ENCODE peak calls at places on chromosomes 5 and 9, in five cellular contexts. One of them, this sample, is unnamed. For H3K4me1, the result is how much of the 10 kb centered on the place peaks cover.

GRCh38 chr9:121783523-121784507 is 132.4 kb downstream of the DAB2IP start:
- DNase-seq in pancreas: no peak
- DNase-seq in CD8-positive, alpha-beta memory T cell: no peak
- DNase-seq in OCI-LY7: peak
- DNase-seq in heart right ventricle: no peak
- DNase-seq in this sample: no peak

GRCh38 chr9:77433675-77434445 is 214.3 kb downstream of the GNA14 start:
- DNase-seq in CD8-positive, alpha-beta memory T cell: no peak
- DNase-seq in OCI-LY7: peak
- DNase-seq in heart right ventricle: peak
- DNase-seq in pancreas: peak
- DNase-seq in this sample: peak

GRCh38 chr5:152113401-152113800 is 188.8 kb upstream of the GLRA1 start:
- DNase-seq in pancreas: no peak
- DNase-seq in CD8-positive, alpha-beta memory T cell: peak
- DNase-seq in heart right ventricle: no peak
- DNase-seq in OCI-LY7: no peak
- DNase-seq in this sample: no peak

GRCh38 chr9:22463205-22463604 is 16.6 kb downstream of the DMRTA1 start:
- DNase-seq in pancreas: no peak
- DNase-seq in heart right ventricle: no peak
- DNase-seq in OCI-LY7: no peak
- DNase-seq in CD8-positive, alpha-beta memory T cell: no peak
- DNase-seq in this sample: no peak

GRCh38 chr5:35138232-35138631 is 90.5 kb upstream of the AGXT2 start:
- DNase-seq in heart right ventricle: no peak
- DNase-seq in pancreas: no peak
- DNase-seq in OCI-LY7: no peak
- DNase-seq in CD8-positive, alpha-beta memory T cell: no peak
- DNase-seq in this sample: no peak

GRCh38 chr5:67858470-67859096 is 357.0 kb upstream of the PIK3R1 start:
- DNase-seq in heart right ventricle: no peak
- DNase-seq in CD8-positive, alpha-beta memory T cell: no peak
- DNase-seq in pancreas: no peak
- DNase-seq in OCI-LY7: no peak
- DNase-seq in this sample: no peak

GRCh38 chr5:178119915-178120660 is 6.8 kb downstream of the N4BP3 start:
- DNase-seq in heart right ventricle: no peak
- DNase-seq in CD8-positive, alpha-beta memory T cell: no peak
- DNase-seq in pancreas: no peak
- DNase-seq in OCI-LY7: peak
- DNase-seq in this sample: no peak

GRCh38 chr5:56432326-56432725 is 199.2 kb upstream of the ANKRD55 start:
- DNase-seq in heart right ventricle: no peak
- DNase-seq in OCI-LY7: no peak
- DNase-seq in pancreas: no peak
- DNase-seq in CD8-positive, alpha-beta memory T cell: no peak
- DNase-seq in this sample: no peak

GRCh38 chr9:35680331-35681105 is 6.8 kb downstream of the CA9 start:
- DNase-seq in heart right ventricle: no peak
- DNase-seq in pancreas: no peak
- DNase-seq in CD8-positive, alpha-beta memory T cell: no peak
- DNase-seq in OCI-LY7: peak
- DNase-seq in this sample: no peak

GRCh38 chr5:15966651-15967050 is 212.9 kb downstream of the MARCHF11 start:
- DNase-seq in CD8-positive, alpha-beta memory T cell: no peak
- DNase-seq in pancreas: no peak
- DNase-seq in heart right ventricle: no peak
- DNase-seq in OCI-LY7: no peak
- DNase-seq in this sample: no peak

GRCh38 chr9:86548220-86548619 is 194.0 kb upstream of the TUT7 start:
- DNase-seq in OCI-LY7: no peak
- DNase-seq in heart right ventricle: no peak
- DNase-seq in pancreas: no peak
- DNase-seq in CD8-positive, alpha-beta memory T cell: no peak
- DNase-seq in this sample: no peak

GRCh38 chr5:172123269-172123692 is 64.7 kb downstream of the STK10 start:
- DNase-seq in CD8-positive, alpha-beta memory T cell: no peak
- DNase-seq in heart right ventricle: peak
- DNase-seq in pancreas: no peak
- DNase-seq in OCI-LY7: no peak
- DNase-seq in this sample: peak

GRCh38 chr9:98897745-98898144 is 46.0 kb upstream of the COL15A1 start:
- DNase-seq in heart right ventricle: no peak
- DNase-seq in OCI-LY7: no peak
- DNase-seq in pancreas: no peak
- DNase-seq in CD8-positive, alpha-beta memory T cell: no peak
- DNase-seq in this sample: no peak

GRCh38 chr9:20604561-20604960 is 17.7 kb downstream of the MLLT3 start:
- DNase-seq in OCI-LY7: no peak
- DNase-seq in CD8-positive, alpha-beta memory T cell: no peak
- DNase-seq in heart right ventricle: no peak
- DNase-seq in pancreas: no peak
- DNase-seq in this sample: no peak

GRCh38 chr9:19629506-19629905 is 159.3 kb downstream of the SLC24A2 start:
- DNase-seq in pancreas: no peak
- DNase-seq in heart right ventricle: no peak
- DNase-seq in OCI-LY7: no peak
- DNase-seq in CD8-positive, alpha-beta memory T cell: no peak
- DNase-seq in this sample: no peak

GRCh38 chr5:166724284-166724683 is 1567.2 kb upstream of the WWC1 start:
- DNase-seq in CD8-positive, alpha-beta memory T cell: no peak
- DNase-seq in OCI-LY7: no peak
- DNase-seq in heart right ventricle: no peak
- DNase-seq in pancreas: no peak
- DNase-seq in this sample: no peak

GRCh38 chr9:136693490-136694162 is 6.4 kb upstream of the AGPAT2 start:
- DNase-seq in CD8-positive, alpha-beta memory T cell: no peak
- DNase-seq in heart right ventricle: no peak
- DNase-seq in pancreas: peak
- DNase-seq in OCI-LY7: no peak
- DNase-seq in this sample: peak

GRCh38 chr9:4842734-4843133 is 50.0 kb downstream of the RCL1 start:
- DNase-seq in OCI-LY7: no peak
- DNase-seq in heart right ventricle: no peak
- DNase-seq in CD8-positive, alpha-beta memory T cell: no peak
- DNase-seq in pancreas: no peak
- DNase-seq in this sample: no peak

GRCh38 chr5:130528474-130528873 is 624.2 kb downstream of the CHSY3 start:
- DNase-seq in pancreas: no peak
- DNase-seq in heart right ventricle: no peak
- DNase-seq in CD8-positive, alpha-beta memory T cell: no peak
- DNase-seq in OCI-LY7: no peak
- DNase-seq in this sample: no peak

GRCh38 chr5:74641778-74642542 is 1.4 kb upstream of the ENC1 start:
- DNase-seq in CD8-positive, alpha-beta memory T cell: no peak
- DNase-seq in pancreas: peak
- DNase-seq in OCI-LY7: peak
- DNase-seq in heart right ventricle: no peak
- DNase-seq in this sample: no peak

GRCh38 chr5:122864400-122864799 is 19.0 kb downstream of the SNX24 start:
- DNase-seq in heart right ventricle: no peak
- DNase-seq in OCI-LY7: no peak
- DNase-seq in pancreas: no peak
- DNase-seq in CD8-positive, alpha-beta memory T cell: no peak
- DNase-seq in this sample: no peak

GRCh38 chr5:122874179-122874875 is 28.9 kb downstream of the SNX24 start:
- DNase-seq in CD8-positive, alpha-beta memory T cell: no peak
- DNase-seq in heart right ventricle: no peak
- DNase-seq in pancreas: no peak
- DNase-seq in OCI-LY7: no peak
- DNase-seq in this sample: no peak

GRCh38 chr5:122871669-122872068 is 26.3 kb downstream of the SNX24 start:
- DNase-seq in heart right ventricle: no peak
- DNase-seq in OCI-LY7: no peak
- DNase-seq in CD8-positive, alpha-beta memory T cell: no peak
- DNase-seq in pancreas: no peak
- DNase-seq in this sample: no peak

GRCh38 chr5:122864842-122865241 is 19.4 kb downstream of the SNX24 start:
- DNase-seq in OCI-LY7: no peak
- DNase-seq in pancreas: no peak
- DNase-seq in heart right ventricle: no peak
- DNase-seq in CD8-positive, alpha-beta memory T cell: no peak
- DNase-seq in this sample: no peak

GRCh38 chr5:122870219-122870856 is 24.9 kb downstream of the SNX24 start:
- DNase-seq in pancreas: no peak
- DNase-seq in heart right ventricle: no peak
- DNase-seq in CD8-positive, alpha-beta memory T cell: no peak
- DNase-seq in OCI-LY7: no peak
- DNase-seq in this sample: no peak
- H3K27ac ChIP-seq in pancreas: no peak
- H3K27ac ChIP-seq in heart right ventricle: no peak
- H3K27ac ChIP-seq in CD8-positive, alpha-beta memory T cell: no peak
- H3K27ac ChIP-seq in OCI-LY7: no peak
- H3K27ac ChIP-seq in this sample: no peak

DNA sequence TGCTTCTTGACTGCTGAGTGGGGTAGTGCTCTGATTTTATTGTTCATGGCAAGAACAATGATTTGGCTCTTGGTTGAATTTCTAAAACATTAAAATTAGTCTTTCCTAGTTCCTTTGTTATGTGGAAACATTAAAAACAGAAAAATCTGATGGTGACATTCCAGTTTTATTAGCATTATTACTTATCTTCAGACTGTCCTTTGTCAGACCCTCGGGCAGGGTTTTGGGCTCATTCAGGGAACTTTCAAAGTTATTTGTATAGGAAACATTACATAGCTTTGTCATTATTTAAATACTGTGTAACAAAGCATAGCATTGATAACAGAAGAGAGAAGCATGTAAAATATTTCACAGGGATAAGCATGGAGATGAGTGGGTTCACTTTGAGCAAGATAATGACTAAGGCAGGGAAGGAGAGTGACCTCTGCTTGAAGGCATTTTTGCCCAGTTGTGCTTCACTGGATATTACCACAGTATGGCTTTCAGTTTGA is 119.9 kb downstream of the KDM4C start:
- DNase-seq in CD8-positive, alpha-beta memory T cell: no peak
- DNase-seq in pancreas: no peak
- DNase-seq in heart right ventricle: no peak
- DNase-seq in OCI-LY7: no peak
- DNase-seq in this sample: no peak
- H3K4me1 ChIP-seq in CD8-positive, alpha-beta memory T cell: under half
- H3K4me1 ChIP-seq in pancreas: under half
- H3K4me1 ChIP-seq in heart right ventricle: under half
- H3K4me1 ChIP-seq in OCI-LY7: under half
- H3K4me1 ChIP-seq in this sample: under half

DNA sequence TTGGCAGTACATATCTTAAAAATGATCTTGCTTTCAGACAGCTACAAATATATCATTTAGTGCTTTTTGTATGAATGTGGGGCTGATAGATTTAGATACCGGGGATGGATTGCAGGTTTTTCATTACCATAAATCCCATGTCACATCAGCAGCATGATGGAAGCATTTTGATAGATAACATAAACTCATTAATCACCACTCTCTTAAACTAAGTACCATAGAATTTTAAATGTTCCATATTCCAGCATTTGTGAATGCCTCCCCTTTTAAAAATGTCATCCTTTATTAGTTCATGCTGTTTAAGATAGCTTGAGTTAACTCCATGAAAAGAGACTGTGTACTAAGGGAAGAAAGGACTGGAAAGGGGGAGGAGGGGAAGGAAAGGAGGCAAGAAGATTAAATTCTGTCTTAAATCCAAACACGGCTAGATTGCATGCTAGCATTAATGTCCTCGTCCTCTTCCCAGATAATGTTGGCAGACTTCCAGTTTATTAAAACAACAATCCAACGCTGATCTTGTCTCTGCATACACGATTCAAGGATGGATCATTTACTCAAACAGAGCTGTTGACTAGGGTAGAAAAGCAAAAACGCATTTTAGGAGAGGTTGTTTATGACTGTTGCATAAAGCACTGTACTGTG is 311.9 kb upstream of the ZNF608 start:
- DNase-seq in heart right ventricle: no peak
- DNase-seq in OCI-LY7: no peak
- DNase-seq in CD8-positive, alpha-beta memory T cell: no peak
- DNase-seq in pancreas: no peak
- DNase-seq in this sample: no peak
- H3K4me3 ChIP-seq in heart right ventricle: no peak
- H3K4me3 ChIP-seq in OCI-LY7: no peak
- H3K4me3 ChIP-seq in CD8-positive, alpha-beta memory T cell: no peak
- H3K4me3 ChIP-seq in pancreas: no peak
- H3K4me3 ChIP-seq in this sample: no peak

DNA sequence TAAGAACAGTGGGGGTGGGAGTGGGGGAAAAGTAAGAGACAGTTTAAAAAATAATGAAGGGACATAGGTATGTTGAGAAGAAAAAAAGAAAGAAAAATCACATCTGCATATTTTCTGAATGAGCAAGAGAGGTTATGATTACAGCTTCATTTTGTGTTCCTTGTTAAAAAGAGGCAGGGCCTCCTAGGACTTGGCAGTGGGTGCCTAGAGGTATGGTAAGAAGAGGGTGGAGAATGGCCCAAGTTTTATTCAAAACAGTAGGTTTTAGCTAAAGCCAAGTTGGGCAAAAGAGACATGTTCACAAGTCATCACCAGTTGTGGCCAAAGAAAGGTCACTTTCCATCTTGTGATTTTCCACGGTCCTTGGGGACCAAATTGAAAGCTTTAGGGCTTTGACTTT is 643.4 kb downstream of the CCDC171 start:
- DNase-seq in heart right ventricle: no peak
- DNase-seq in pancreas: no peak
- DNase-seq in CD8-positive, alpha-beta memory T cell: no peak
- DNase-seq in OCI-LY7: no peak
- DNase-seq in this sample: no peak
- H3K27ac ChIP-seq in heart right ventricle: no peak
- H3K27ac ChIP-seq in pancreas: no peak
- H3K27ac ChIP-seq in CD8-positive, alpha-beta memory T cell: no peak
- H3K27ac ChIP-seq in OCI-LY7: no peak
- H3K27ac ChIP-seq in this sample: no peak

GRCh38 chr5:14212838-14213237 is 69.7 kb downstream of the TRIO start:
- DNase-seq in CD8-positive, alpha-beta memory T cell: no peak
- DNase-seq in OCI-LY7: peak
- DNase-seq in heart right ventricle: no peak
- DNase-seq in pancreas: no peak
- DNase-seq in this sample: no peak
- H3K4me1 ChIP-seq in CD8-positive, alpha-beta memory T cell: under half
- H3K4me1 ChIP-seq in OCI-LY7: half or more
- H3K4me1 ChIP-seq in heart right ventricle: under half
- H3K4me1 ChIP-seq in pancreas: under half
- H3K4me1 ChIP-seq in this sample: half or more

DNA sequence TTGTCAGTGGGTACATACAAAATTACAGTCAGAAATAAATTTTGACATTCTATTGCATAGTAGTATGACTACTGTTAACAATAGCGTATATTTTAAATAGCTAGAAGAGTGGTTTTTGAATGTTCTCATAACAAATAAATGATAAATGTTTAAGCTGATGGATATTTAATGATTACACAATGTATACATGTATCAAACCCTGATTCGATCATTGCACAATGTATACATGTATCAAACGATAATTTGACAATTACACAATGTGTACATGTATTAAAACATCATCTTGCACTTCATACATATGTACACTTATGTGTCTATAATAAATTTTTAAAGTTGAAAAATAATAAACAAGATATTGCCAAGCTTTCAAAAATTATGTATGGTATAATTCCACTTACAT is 87.7 kb downstream of the CDH18 start:
- DNase-seq in heart right ventricle: no peak
- DNase-seq in pancreas: no peak
- DNase-seq in OCI-LY7: no peak
- DNase-seq in CD8-positive, alpha-beta memory T cell: no peak
- DNase-seq in this sample: no peak
- H3K4me3 ChIP-seq in heart right ventricle: no peak
- H3K4me3 ChIP-seq in pancreas: no peak
- H3K4me3 ChIP-seq in OCI-LY7: no peak
- H3K4me3 ChIP-seq in CD8-positive, alpha-beta memory T cell: no peak
- H3K4me3 ChIP-seq in this sample: no peak